ENCODE peak calls at places on chromosomes 12 and 14, in seven cellular contexts. Y, X, V, A, G, P and J are unnamed samples.
A peak's percentile ranks its signal among the peaks of the same experiment; 100 is the strongest.

GRCh38 chr14:29376251-29376650 is 551.4 kb downstream of the PRKD1 start:
- DNase-seq in Y (no peak), X (no peak), V (no peak), A (no peak), G (no peak), P (no peak), J (no peak)

GRCh38 chr14:60170948-60171347 is 5.8 kb upstream of the DHRS7 start:
- DNase-seq in Y (no peak), X (no peak), V (no peak), A (no peak), G (no peak), P (no peak), J (no peak)

GRCh38 chr14:78450945-78451344 is 280.8 kb downstream of the NRXN3 start:
- DNase-seq in Y (no peak), X (no peak), V (no peak), A (no peak), G (no peak), P (no peak), J (no peak)

GRCh38 chr12:6700646-6701051 is at the start of gene PIANP:
- DNase-seq in Y (peak; percentile 52), X (peak; percentile 58), V (peak; percentile 36), A (no peak), G (peak; percentile 16), P (no peak), J (peak; percentile 29)

GRCh38 chr14:69711065-69711464 is 55.9 kb upstream of the SRSF5 start:
- DNase-seq in Y (no peak), X (no peak), V (no peak), A (peak; percentile 76), G (no peak), P (no peak), J (no peak)

GRCh38 chr12:19058235-19059021 is 71.1 kb upstream of the PLEKHA5 start:
- DNase-seq in Y (no peak), X (no peak), V (no peak), A (no peak), G (no peak), P (no peak), J (no peak)

GRCh38 chr12:55712700-55713415 is 3.0 kb upstream of the BLOC1S1 start:
- DNase-seq in Y (no peak), X (no peak), V (no peak), A (no peak), G (no peak), P (no peak), J (no peak)

GRCh38 chr12:124518051-124518932 is 49.1 kb downstream of the NCOR2 start:
- DNase-seq in Y (peak; percentile 97), X (no peak), V (no peak), A (peak; percentile 100), G (peak; percentile 99), P (no peak), J (no peak)

GRCh38 chr14:101216725-101217463 is 313.4 kb upstream of the RTL1 start:
- DNase-seq in Y (no peak), X (no peak), V (no peak), A (no peak), G (no peak), P (no peak), J (no peak)

GRCh38 chr12:53972722-53973092 is 219 bp upstream of the HOXC11 start:
- DNase-seq in Y (no peak), X (no peak), V (no peak), A (no peak), G (no peak), P (no peak), J (no peak)

GRCh38 chr14:77707355-77707723 is 484 bp downstream of the ALKBH1 start:
- DNase-seq in Y (peak; percentile 49), X (peak; percentile 34), V (no peak), A (peak; percentile 55), G (peak; percentile 57), P (no peak), J (no peak)